ENCODE peak calls at places on chromosomes 1 and 21, in four cellular contexts. One of them, this sample, is unnamed.
A peak's percentile ranks its signal among the peaks of the same experiment; 100 is the strongest.

GRCh38 chr1:42743302-42744029 is 3.4 kb upstream of the CLDN19 start:
- DNase-seq in endothelial cell of umbilical vein: no peak
- DNase-seq in A549: no peak
- DNase-seq in K562: no peak
- DNase-seq in this sample: no peak

GRCh38 chr1:2391034-2391384 is 345 bp downstream of the MORN1 start:
- DNase-seq in K562: peak; percentile 55
- DNase-seq in endothelial cell of umbilical vein: no peak
- DNase-seq in A549: no peak
- DNase-seq in this sample: peak; percentile 47

GRCh38 chr1:48333316-48333715 is 110.8 kb downstream of the SLC5A9 start:
- DNase-seq in endothelial cell of umbilical vein: no peak
- DNase-seq in K562: no peak
- DNase-seq in A549: no peak
- DNase-seq in this sample: no peak

GRCh38 chr1:214135886-214136285 is 145.1 kb upstream of the SMYD2 start:
- DNase-seq in K562: no peak
- DNase-seq in A549: no peak
- DNase-seq in endothelial cell of umbilical vein: no peak
- DNase-seq in this sample: no peak

GRCh38 chr21:21971384-21971783 is 973.2 kb downstream of the NCAM2 start:
- DNase-seq in A549: no peak
- DNase-seq in K562: no peak
- DNase-seq in endothelial cell of umbilical vein: no peak
- DNase-seq in this sample: no peak

GRCh38 chr1:117150316-117150715 is 28.8 kb upstream of the TRIM45 start:
- DNase-seq in K562: no peak
- DNase-seq in endothelial cell of umbilical vein: peak; percentile 4
- DNase-seq in A549: no peak
- DNase-seq in this sample: no peak

GRCh38 chr1:29642519-29642918 is 406.2 kb downstream of the PTPRU start:
- DNase-seq in K562: no peak
- DNase-seq in endothelial cell of umbilical vein: no peak
- DNase-seq in A549: no peak
- DNase-seq in this sample: no peak

GRCh38 chr21:43624343-43624742 is 34.9 kb downstream of the HSF2BP start:
- DNase-seq in K562: no peak
- DNase-seq in endothelial cell of umbilical vein: no peak
- DNase-seq in A549: no peak
- DNase-seq in this sample: no peak

GRCh38 chr1:201026746-201027145 is 3.2 kb upstream of the KIF21B start:
- DNase-seq in endothelial cell of umbilical vein: no peak
- DNase-seq in A549: no peak
- DNase-seq in K562: no peak
- DNase-seq in this sample: peak; percentile 77

GRCh38 chr1:170340259-170340658 is 191.7 kb upstream of the GORAB start:
- DNase-seq in K562: no peak
- DNase-seq in A549: no peak
- DNase-seq in endothelial cell of umbilical vein: no peak
- DNase-seq in this sample: no peak

GRCh38 chr1:221435510-221435909 is 306.4 kb downstream of the DUSP10 start:
- DNase-seq in K562: peak; percentile 42
- DNase-seq in endothelial cell of umbilical vein: peak; percentile 75
- DNase-seq in A549: peak; percentile 66
- DNase-seq in this sample: peak; percentile 53

GRCh38 chr1:185608166-185608565 is 126.0 kb upstream of the HMCN1 start:
- DNase-seq in K562: no peak
- DNase-seq in A549: no peak
- DNase-seq in endothelial cell of umbilical vein: no peak
- DNase-seq in this sample: peak; percentile 4

GRCh38 chr1:179706339-179706941 is 36.7 kb upstream of the FAM163A start:
- DNase-seq in K562: peak; percentile 80
- DNase-seq in A549: peak; percentile 68
- DNase-seq in endothelial cell of umbilical vein: peak; percentile 68
- DNase-seq in this sample: peak; percentile 75

GRCh38 chr1:240883490-240883889 is 271.5 kb upstream of the GREM2 start:
- DNase-seq in endothelial cell of umbilical vein: no peak
- DNase-seq in K562: no peak
- DNase-seq in A549: no peak
- DNase-seq in this sample: no peak

GRCh38 chr1:240888787-240889048 is 276.8 kb upstream of the GREM2 start:
- DNase-seq in endothelial cell of umbilical vein: no peak
- DNase-seq in K562: no peak
- DNase-seq in A549: no peak
- DNase-seq in this sample: no peak

DNA sequence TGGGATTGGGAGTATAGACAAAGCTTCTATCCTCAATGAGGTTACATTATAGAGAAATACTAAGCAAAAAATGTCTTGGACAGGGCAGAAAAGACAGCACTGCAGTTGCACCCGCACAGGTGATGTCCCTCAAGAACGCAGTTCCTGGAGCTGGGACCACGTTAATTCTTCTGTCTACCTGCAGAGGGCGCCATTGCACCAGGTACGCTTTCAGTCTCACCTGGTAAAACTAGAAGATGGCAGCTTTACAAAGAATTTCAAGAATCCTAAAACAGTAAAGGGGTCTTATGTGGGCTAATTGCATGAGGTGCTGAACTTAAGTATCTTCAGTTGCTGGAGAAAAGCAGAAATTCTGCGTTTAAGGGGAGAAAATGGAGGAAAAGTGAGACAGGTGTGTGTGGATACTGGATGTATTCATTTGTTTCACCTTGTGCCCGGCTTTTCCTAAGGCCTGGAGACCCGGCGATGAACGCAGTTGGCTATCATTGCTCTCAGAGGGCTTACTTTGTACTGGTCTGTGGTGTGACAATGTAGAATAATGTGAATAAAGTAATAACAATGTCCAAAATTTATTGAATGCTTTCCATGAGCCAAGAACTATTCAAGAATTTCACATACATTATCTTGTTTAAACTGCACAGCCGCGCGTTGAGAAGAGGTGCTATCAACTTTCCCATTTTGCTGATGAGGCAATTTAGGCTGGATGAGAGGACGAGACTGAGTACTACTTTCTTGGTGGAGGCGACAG is 276.3 kb upstream of the GREM2 start:
- DNase-seq in K562: peak; percentile 66
- DNase-seq in endothelial cell of umbilical vein: peak; percentile 36
- DNase-seq in A549: peak; percentile 47
- DNase-seq in this sample: peak; percentile 47
- TF ChIP-seq CTCF in K562: peak; percentile 70
- TF ChIP-seq CTCF in endothelial cell of umbilical vein: peak; percentile 68
- TF ChIP-seq CTCF in A549: peak; percentile 71
- TF ChIP-seq CTCF in this sample: peak; percentile 65

GRCh38 chr21:35401476-35401875 is 352.4 kb upstream of the RUNX1 start:
- DNase-seq in K562: no peak
- DNase-seq in endothelial cell of umbilical vein: no peak
- DNase-seq in A549: no peak
- DNase-seq in this sample: no peak

GRCh38 chr21:35399002-35399401 is 349.9 kb upstream of the RUNX1 start:
- DNase-seq in A549: no peak
- DNase-seq in endothelial cell of umbilical vein: no peak
- DNase-seq in K562: peak; percentile 17
- DNase-seq in this sample: peak; percentile 27

GRCh38 chr21:35399706-35400105 is 350.6 kb upstream of the RUNX1 start:
- DNase-seq in endothelial cell of umbilical vein: no peak
- DNase-seq in A549: no peak
- DNase-seq in K562: no peak
- DNase-seq in this sample: no peak

GRCh38 chr21:35398366-35398982 is 349.4 kb upstream of the RUNX1 start:
- DNase-seq in endothelial cell of umbilical vein: peak; percentile 13
- DNase-seq in A549: no peak
- DNase-seq in K562: peak; percentile 18
- DNase-seq in this sample: no peak

GRCh38 chr21:35400233-35400939 is 351.3 kb upstream of the RUNX1 start:
- DNase-seq in K562: peak; percentile 79
- DNase-seq in endothelial cell of umbilical vein: peak; percentile 73
- DNase-seq in A549: peak; percentile 65
- DNase-seq in this sample: peak; percentile 79
- TF ChIP-seq POLR2A in K562: no peak
- TF ChIP-seq POLR2A in endothelial cell of umbilical vein: no peak
- TF ChIP-seq POLR2A in A549: no peak
- TF ChIP-seq POLR2A in this sample: no peak

GRCh38 chr1:39969048-39969447 is 14.1 kb downstream of the MFSD2A start:
- DNase-seq in A549: no peak
- DNase-seq in K562: no peak
- DNase-seq in endothelial cell of umbilical vein: no peak
- DNase-seq in this sample: no peak

GRCh38 chr1:39971138-39971537 is 16.2 kb downstream of the MFSD2A start:
- DNase-seq in A549: no peak
- DNase-seq in K562: no peak
- DNase-seq in endothelial cell of umbilical vein: no peak
- DNase-seq in this sample: no peak

GRCh38 chr1:39973503-39974135 is 18.7 kb downstream of the MFSD2A start:
- DNase-seq in endothelial cell of umbilical vein: peak; percentile 63
- DNase-seq in K562: peak; percentile 80
- DNase-seq in A549: peak; percentile 59
- DNase-seq in this sample: peak; percentile 79

GRCh38 chr1:39970274-39970673 is 15.3 kb downstream of the MFSD2A start:
- DNase-seq in endothelial cell of umbilical vein: no peak
- DNase-seq in A549: no peak
- DNase-seq in K562: no peak
- DNase-seq in this sample: no peak

DNA sequence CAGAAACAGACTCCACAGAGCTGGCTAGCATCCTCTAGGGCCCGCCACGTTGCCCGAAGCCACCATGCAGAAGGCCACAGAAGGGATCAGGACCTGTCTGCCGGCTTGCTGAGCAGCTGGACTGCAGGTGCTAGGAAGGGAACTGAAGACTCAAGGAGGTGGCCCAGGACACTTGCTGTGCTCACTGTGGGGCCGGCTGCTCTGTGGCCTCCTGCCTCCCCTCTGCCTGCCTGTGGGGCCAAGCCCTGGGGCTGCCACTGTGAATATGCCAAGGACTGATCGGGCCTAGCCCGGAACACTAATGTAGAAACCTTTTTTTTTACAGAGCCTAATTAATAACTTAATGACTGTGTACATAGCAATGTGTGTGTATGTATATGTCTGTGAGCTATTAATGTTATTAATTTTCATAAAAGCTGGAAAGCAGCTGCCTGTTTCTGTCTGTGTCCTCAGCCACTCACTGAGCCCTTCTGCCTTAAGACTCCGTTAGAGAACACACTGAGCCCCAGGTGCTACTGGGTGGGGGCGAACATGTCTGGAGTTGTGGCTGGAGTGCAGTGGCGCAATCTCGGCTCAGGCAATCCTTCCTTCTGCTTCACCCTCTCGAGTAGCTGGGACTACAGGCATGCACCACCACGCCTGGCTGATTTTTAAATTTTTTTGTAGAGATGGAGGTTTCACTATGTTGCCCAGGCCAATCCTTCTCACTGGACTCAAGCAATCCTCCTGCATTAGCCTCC is 14.8 kb downstream of the MFSD2A start:
- DNase-seq in A549: no peak
- DNase-seq in endothelial cell of umbilical vein: no peak
- DNase-seq in K562: no peak
- DNase-seq in this sample: no peak
- TF ChIP-seq MYC in A549: no peak
- TF ChIP-seq MYC in endothelial cell of umbilical vein: no peak
- TF ChIP-seq MYC in K562: no peak
- TF ChIP-seq MYC in this sample: no peak

GRCh38 chr21:33384851-33385331 is 18.3 kb upstream of the IFNGR2 start:
- DNase-seq in A549: no peak
- DNase-seq in K562: no peak
- DNase-seq in endothelial cell of umbilical vein: no peak
- DNase-seq in this sample: no peak

GRCh38 chr21:33388188-33388587 is 15.0 kb upstream of the IFNGR2 start:
- DNase-seq in A549: no peak
- DNase-seq in endothelial cell of umbilical vein: no peak
- DNase-seq in K562: no peak
- DNase-seq in this sample: peak; percentile 71

GRCh38 chr21:33383056-33383888 is 19.9 kb upstream of the IFNGR2 start:
- DNase-seq in A549: peak; percentile 71
- DNase-seq in endothelial cell of umbilical vein: peak; percentile 87
- DNase-seq in K562: peak; percentile 77
- DNase-seq in this sample: peak; percentile 95

GRCh38 chr21:33390479-33390878 is 12.7 kb upstream of the IFNGR2 start:
- DNase-seq in endothelial cell of umbilical vein: no peak
- DNase-seq in A549: no peak
- DNase-seq in K562: no peak
- DNase-seq in this sample: no peak

GRCh38 chr21:33386222-33386784 is 16.9 kb upstream of the IFNGR2 start:
- DNase-seq in endothelial cell of umbilical vein: no peak
- DNase-seq in A549: no peak
- DNase-seq in K562: peak; percentile 87
- DNase-seq in this sample: no peak
- TF ChIP-seq CTCF in endothelial cell of umbilical vein: peak; percentile 31
- TF ChIP-seq CTCF in A549: no peak
- TF ChIP-seq CTCF in K562: peak; percentile 67
- TF ChIP-seq CTCF in this sample: peak; percentile 16

This sample was measured in NB4.